ENCODE peak calls at places on chromosome 10, in five cellular contexts. L is GM06990, Y is DND-41, Q is right atrium auricular region, K is ecto neural progenitor cell. B is an unnamed sample.

GRCh38 chr10:18109471-18109870 is 30.8 kb upstream of the CACNB2 start:
- DNase-seq in Q (no peak), Y (no peak), L (no peak), K (no peak), B (no peak)

GRCh38 chr10:3914702-3915101 is 129.7 kb upstream of the KLF6 start:
- DNase-seq in K (no peak), Y (peak), Q (no peak), L (no peak), B (no peak)

GRCh38 chr10:44516941-44517340 is 132.0 kb upstream of the CXCL12 start:
- DNase-seq in K (no peak), Y (no peak), L (no peak), Q (no peak), B (no peak)

GRCh38 chr10:57260175-57260574 is 899.1 kb upstream of the ZWINT start:
- DNase-seq in Q (no peak), K (no peak), Y (no peak), L (no peak), B (no peak)

GRCh38 chr10:133164816-133165555 is 5.0 kb downstream of the KNDC1 start:
- DNase-seq in Y (no peak), Q (no peak), K (no peak), L (no peak), B (no peak)

GRCh38 chr10:110857265-110858158 is 14.2 kb upstream of the PDCD4 start:
- DNase-seq in Q (peak), L (peak), Y (peak), K (no peak), B (peak)

GRCh38 chr10:121478590-121478989 is 119.7 kb downstream of the FGFR2 start:
- DNase-seq in Q (no peak), Y (no peak), K (no peak), L (no peak), B (no peak)

GRCh38 chr10:110535958-110536891 is 31.3 kb upstream of the SMC3 start:
- DNase-seq in Y (peak), K (no peak), Q (no peak), L (peak), B (peak)

GRCh38 chr10:87177-88080 is 38.3 kb upstream of the TUBB8 start:
- DNase-seq in Q (no peak), Y (no peak), K (no peak), L (no peak), B (no peak)

GRCh38 chr10:28986117-28986792 is 302.6 kb upstream of the LYZL1 start:
- DNase-seq in Q (no peak), Y (no peak), K (no peak), L (no peak), B (no peak)

GRCh38 chr10:110137142-110137545 is 70.3 kb upstream of the MXI1 start:
- DNase-seq in Y (no peak), K (no peak), Q (no peak), L (peak), B (peak)

GRCh38 chr10:3516191-3516590 is 268.8 kb downstream of the KLF6 start:
- DNase-seq in L (no peak), Y (peak), Q (no peak), K (peak), B (no peak)

GRCh38 chr10:103295391-103296044 is 18.6 kb downstream of the INA start:
- DNase-seq in K (no peak), L (no peak), Y (no peak), Q (no peak), B (no peak)

GRCh38 chr10:102612964-102613275 is 31.4 kb upstream of the TRIM8 start:
- DNase-seq in Q (no peak), Y (no peak), K (no peak), L (no peak), B (no peak)

GRCh38 chr10:53771701-53772100 is 999.1 kb upstream of the MBL2 start:
- DNase-seq in Y (no peak), L (no peak), Q (no peak), K (no peak), B (no peak)

GRCh38 chr10:132624847-132625839 is 87.6 kb downstream of the INPP5A start:
- DNase-seq in Y (no peak), Q (no peak), L (no peak), K (no peak), B (no peak)

GRCh38 chr10:51273572-51273971 is 199.3 kb downstream of the PRKG1 start:
- DNase-seq in K (no peak), Q (no peak), L (no peak), Y (no peak), B (no peak)

GRCh38 chr10:100372415-100373297 is 25.6 kb downstream of the SCD start:
- DNase-seq in Y (no peak), Q (no peak), K (no peak), L (no peak), B (no peak)

GRCh38 chr10:126119591-126119990 is 223.2 kb downstream of the FANK1 start:
- DNase-seq in Q (no peak), L (no peak), Y (no peak), K (no peak), B (no peak)

GRCh38 chr10:130762481-130762880 is 549.0 kb downstream of the TCERG1L start:
- DNase-seq in K (no peak), Q (no peak), Y (no peak), L (no peak), B (no peak)